ENCODE peak calls at places on chromosomes 4 and X, in five cellular contexts. D is K562, A is A549, P is suprapubic skin, G is transverse colon. V is an unnamed sample.

GRCh38 chr4:80610199-80610598 is 274.7 kb downstream of the CFAP299 start:
- DNase-seq in P (no peak), D (no peak), G (no peak), A (no peak), V (no peak)

GRCh38 chrX:31237189-31237588 is 165.3 kb upstream of the FTHL17 start:
- DNase-seq in P (no peak), A (no peak), D (no peak), G (no peak), V (no peak)

GRCh38 chr4:75830906-75831305 is 71.3 kb downstream of the PPEF2 start:
- DNase-seq in D (no peak), A (no peak), P (no peak), G (no peak), V (no peak)

GRCh38 chrX:22652596-22652995 is 347.2 kb upstream of the DDX53 start:
- DNase-seq in A (peak; percentile 27), P (no peak), G (peak; percentile 12), D (no peak), V (no peak)

GRCh38 chr4:158964114-158964727 is 138.7 kb upstream of the RAPGEF2 start:
- DNase-seq in G (no peak), A (no peak), P (no peak), D (no peak), V (no peak)

GRCh38 chr4:127251423-127251822 is 381.3 kb upstream of the INTU start:
- DNase-seq in D (no peak), P (no peak), G (no peak), A (no peak), V (no peak)

GRCh38 chr4:25654971-25655963 is at the start of gene SLC34A2:
- DNase-seq in D (no peak), P (no peak), G (peak; percentile 15), A (no peak), V (no peak)

GRCh38 chr4:77349361-77349760 is 192.4 kb downstream of the CCNG2 start:
- DNase-seq in G (no peak), P (no peak), A (no peak), D (no peak), V (no peak)

GRCh38 chrX:52923781-52924241 is 26.7 kb downstream of the FAM156B start:
- DNase-seq in A (peak; percentile 38), D (no peak), P (no peak), G (peak; percentile 24), V (peak; percentile 30)

GRCh38 chr4:186628058-186628711 is 72.8 kb upstream of the MTNR1A start:
- DNase-seq in D (no peak), A (no peak), P (no peak), G (no peak), V (no peak)

GRCh38 chrX:47012131-47012530 is 66.1 kb upstream of the RGN start:
- DNase-seq in A (no peak), D (no peak), P (no peak), G (no peak), V (no peak)

GRCh38 chr4:104942990-104943758 is 203.5 kb upstream of the TET2 start:
- DNase-seq in A (no peak), D (no peak), G (no peak), P (no peak), V (no peak)

GRCh38 chr4:89788243-89789072 is 48.5 kb downstream of the SNCA start:
- DNase-seq in G (no peak), P (no peak), A (no peak), D (no peak), V (peak; percentile 38)

GRCh38 chrX:135346975-135347374 is 37.7 kb downstream of the ETDC start:
- DNase-seq in D (peak; percentile 7), G (no peak), A (no peak), P (no peak), V (no peak)

GRCh38 chrX:6813836-6814370 is 279.0 kb upstream of the VCX3A start:
- DNase-seq in A (no peak), P (no peak), G (no peak), D (no peak), V (no peak)

GRCh38 chr4:26287748-26288147 is 33.1 kb upstream of the RBPJ start:
- DNase-seq in A (no peak), G (no peak), D (no peak), P (no peak), V (no peak)

GRCh38 chr4:113294910-113295309 is 245.5 kb downstream of the ANK2 start:
- DNase-seq in P (no peak), D (no peak), A (no peak), G (no peak), V (no peak)

GRCh38 chr4:7323872-7324650 is 110.7 kb downstream of the PSAPL1 start:
- DNase-seq in P (no peak), G (no peak), D (no peak), A (peak; percentile 77), V (no peak)

GRCh38 chrX:2690856-2691542 is at the start of gene CD99:
- DNase-seq in G (peak; percentile 96), P (peak; percentile 95), D (peak; percentile 91), A (peak; percentile 92), V (peak; percentile 91)

GRCh38 chr4:101418055-101418454 is 70.7 kb upstream of the PPP3CA start:
- DNase-seq in P (no peak), G (peak; percentile 28), D (no peak), A (no peak), V (no peak)

GRCh38 chr4:82786004-82786400 is 12.6 kb downstream of the SCD5 start:
- DNase-seq in P (no peak), A (no peak), G (no peak), D (no peak), V (no peak)

GRCh38 chr4:14084598-14084997 is 457.1 kb upstream of the BOD1L1 start:
- DNase-seq in A (no peak), G (no peak), P (no peak), D (no peak), V (no peak)

GRCh38 chr4:52246834-52247233 is 195.7 kb downstream of the SPATA18 start:
- DNase-seq in D (no peak), A (no peak), P (no peak), G (no peak), V (no peak)

GRCh38 chrX:148536961-148537360 is 36.5 kb downstream of the AFF2 start:
- DNase-seq in D (no peak), P (no peak), A (no peak), G (no peak), V (no peak)

GRCh38 chr4:153161599-153161971 is 42.7 kb upstream of the TRIM2 start:
- DNase-seq in P (no peak), A (no peak), G (no peak), D (no peak), V (no peak)

GRCh38 chr4:6252051-6252450 is 17.6 kb upstream of the WFS1 start:
- DNase-seq in P (no peak), A (no peak), D (no peak), G (no peak), V (no peak)

GRCh38 chr4:7299051-7299907 is 106.9 kb downstream of the SORCS2 start:
- DNase-seq in P (no peak), D (no peak), G (no peak), A (no peak), V (no peak)

GRCh38 chr4:153067376-153067775 is 131.3 kb downstream of the FHDC1 start:
- DNase-seq in A (peak; percentile 59), G (peak; percentile 34), P (no peak), D (peak; percentile 24), V (no peak)

GRCh38 chr4:31086771-31087330 is 366.7 kb downstream of the PCDH7 start:
- DNase-seq in A (no peak), G (no peak), D (no peak), P (no peak), V (no peak)

GRCh38 chrX:120238947-120239346 is 11.7 kb upstream of the ZBTB33 start:
- DNase-seq in P (no peak), G (no peak), D (no peak), A (no peak), V (no peak)

GRCh38 chr4:20624783-20625364 is 75.4 kb upstream of the PACRGL start:
- DNase-seq in P (no peak), G (no peak), A (no peak), D (no peak), V (no peak)

DNA sequence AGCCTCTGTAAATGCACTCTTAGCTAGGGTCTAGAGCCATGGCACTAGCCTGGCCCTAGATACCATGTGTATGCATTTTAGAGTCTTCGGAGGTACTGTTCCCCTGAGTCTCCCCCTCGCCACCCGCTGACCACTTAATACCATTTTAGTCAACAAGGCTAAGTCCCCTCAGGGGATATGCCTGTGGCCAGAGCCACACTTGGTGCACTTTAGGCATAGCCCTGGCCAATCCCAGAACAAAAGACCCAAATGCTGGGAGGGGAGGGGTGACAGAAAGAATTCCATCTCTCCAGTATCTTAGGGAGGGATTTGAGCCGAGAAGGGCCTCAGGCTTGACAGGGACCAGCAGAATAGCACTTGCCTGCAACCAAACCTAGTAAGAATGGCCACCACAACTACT is 28.6 kb upstream of the BCORL1 start:
- DNase-seq in A (no peak), D (no peak), G (no peak), P (no peak), V (no peak)
- TF ChIP-seq EP300 in A (no peak), D (no peak), G (no peak), P (no peak), V (no peak)

GRCh38 chrX:25968920-25969319 is 169.2 kb upstream of the MAGEB18 start:
- DNase-seq in G (no peak), P (no peak), A (peak; percentile 10), D (peak; percentile 18), V (no peak)
- TF ChIP-seq CTCF in G (no peak), P (no peak), A (no peak), D (peak; percentile 16), V (no peak)

GRCh38 chr4:148444296-148445070 is 2.3 kb upstream of the NR3C2 start:
- DNase-seq in P (peak; percentile 79), A (no peak), G (peak; percentile 40), D (peak; percentile 7), V (peak; percentile 54)
- H3K27ac ChIP-seq in P (peak overlapping the region; percentile 96), A (peak overlapping the region; percentile 8), G (peak overlapping the region; percentile 89), D (no peak overlapping the region), V (peak overlapping the region; percentile 80)

GRCh38 chr4:102825261-102826071 is 1.9 kb downstream of the UBE2D3 start:
- DNase-seq in P (no peak), A (peak; percentile 63), D (no peak), G (peak; percentile 28), V (no peak)

GRCh38 chr4:102824398-102824797 is 3.0 kb downstream of the UBE2D3 start:
- DNase-seq in A (no peak), G (no peak), D (no peak), P (no peak), V (no peak)

GRCh38 chr4:102826890-102827673 is at the start of gene UBE2D3:
- DNase-seq in P (peak; percentile 98), D (peak; percentile 73), G (peak; percentile 96), A (peak; percentile 97), V (peak; percentile 97)

GRCh38 chr4:102827674-102828496 is 534 bp upstream of the UBE2D3 start:
- DNase-seq in G (peak; percentile 99), D (peak; percentile 79), P (peak; percentile 99), A (peak; percentile 100), V (peak; percentile 99)

DNA sequence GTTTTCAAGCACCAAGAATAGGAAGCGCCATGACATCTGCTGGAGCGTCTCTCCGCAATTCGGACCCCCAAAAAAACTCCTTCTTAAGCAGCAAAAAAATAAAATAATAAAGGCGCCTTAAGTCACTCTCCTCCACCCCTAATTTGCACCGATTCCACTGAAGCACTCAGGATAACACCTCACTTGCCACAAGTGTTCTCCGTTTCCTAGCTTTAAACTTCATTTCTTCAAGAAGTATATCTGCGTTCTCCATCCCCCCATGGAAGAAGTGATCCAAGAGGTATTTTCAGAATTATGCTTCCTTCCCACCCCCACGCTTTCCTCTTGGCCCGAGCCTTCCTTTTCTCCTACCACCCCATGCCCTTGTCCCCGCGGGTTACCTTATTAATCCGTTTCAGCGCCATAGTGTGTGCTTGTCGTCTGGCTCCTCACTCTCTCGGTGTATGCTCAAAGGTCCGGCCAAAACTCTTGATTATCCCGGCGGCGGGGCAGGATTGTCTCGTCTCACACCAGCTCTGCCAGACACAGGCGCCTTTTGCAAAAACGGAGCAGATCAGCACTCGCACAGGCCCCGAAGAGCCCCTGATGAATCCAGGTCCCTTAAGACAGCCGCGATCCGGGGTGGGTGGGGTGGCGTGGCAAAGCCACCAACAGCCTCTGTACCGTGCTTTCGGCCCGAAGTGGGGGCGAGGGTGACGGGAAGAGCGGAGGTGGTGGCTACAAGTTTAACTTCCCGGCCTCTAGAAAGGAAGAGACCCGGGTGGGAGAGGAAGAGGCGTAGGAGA is 1.1 kb downstream of the UBE2D3 start:
- DNase-seq in P (peak; percentile 80), G (no peak), A (no peak), D (no peak), V (no peak)
- TF ChIP-seq EP300 in P (no peak), G (no peak), A (no peak), D (no peak), V (no peak)